ENCODE peak calls at places on chromosome 12, in four cellular contexts. X is stimulated activated CD4-positive, alpha-beta T cell treated with anti-CD3 and anti-CD28 coated beads, Interleukin-1b, Interleukin-23, amount 100 ng/mL, for 24 hours; B is GM23248; Y is COR-L47. L is an unnamed sample.
A peak's percentile ranks its signal among the peaks of the same experiment; 100 is the strongest.

GRCh38 chr12:111211910-111212757 is 156.8 kb downstream of the PHETA1 start:
- DNase-seq in X (no peak), B (no peak), Y (no peak), L (no peak)

GRCh38 chr12:120643574-120643973 is 3.1 kb downstream of the CABP1 start:
- DNase-seq in X (no peak), B (no peak), Y (no peak), L (no peak)

GRCh38 chr12:111901182-111901581 is 59.2 kb downstream of the MAPKAPK5 start:
- DNase-seq in X (no peak), B (no peak), Y (no peak), L (no peak)

GRCh38 chr12:104526751-104527150 is 70.0 kb downstream of the CHST11 start:
- DNase-seq in X (no peak), B (no peak), Y (no peak), L (no peak)

GRCh38 chr12:53973093-53974042 is at the start of gene HOXC11:
- DNase-seq in X (no peak), B (peak; percentile 52), Y (no peak), L (no peak)

GRCh38 chr12:80041691-80042090 is 57.6 kb upstream of the OTOGL start:
- DNase-seq in X (no peak), B (peak; percentile 78), Y (no peak), L (no peak)

GRCh38 chr12:92289611-92290010 is 144.0 kb upstream of the BTG1 start:
- DNase-seq in X (no peak), B (no peak), Y (no peak), L (no peak)

GRCh38 chr12:65962921-65963883 is 138.9 kb downstream of the HMGA2 start:
- DNase-seq in X (peak; percentile 6), B (no peak), Y (peak; percentile 3), L (no peak)

GRCh38 chr12:12691549-12691948 is 4.4 kb downstream of the GPR19 start:
- DNase-seq in X (no peak), B (no peak), Y (no peak), L (no peak)

GRCh38 chr12:98227162-98227561 is 288.2 kb upstream of the TMPO start:
- DNase-seq in X (no peak), B (peak; percentile 42), Y (no peak), L (no peak)

GRCh38 chr12:88153959-88154358 is 11.9 kb downstream of the TMTC3 start:
- DNase-seq in X (no peak), B (peak; percentile 76), Y (peak; percentile 30), L (no peak)

GRCh38 chr12:49733219-49734017 is 7.9 kb upstream of the TMBIM6 start:
- DNase-seq in X (no peak), B (no peak), Y (no peak), L (no peak)

GRCh38 chr12:52189376-52190174 is 2.2 kb downstream of the KRT80 start:
- DNase-seq in X (no peak), B (peak; percentile 60), Y (no peak), L (no peak)

GRCh38 chr12:14325716-14326343 is 39.7 kb upstream of the ATF7IP start:
- DNase-seq in X (no peak), B (no peak), Y (no peak), L (no peak)

L was measured in NCI-H2081 treated with DMSO at 0.1 percent for 48 hours.